ENCODE peak calls at places on chromosomes 12 and 14, in four cellular contexts. C, K, R and B are unnamed samples.
A peak's percentile ranks its signal among the peaks of the same experiment; 100 is the strongest.

GRCh38 chr12:100529951-100530350 is 43.5 kb upstream of the GAS2L3 start:
- DNase-seq in C (no peak), K (no peak), R (no peak), B (peak; percentile 59)

GRCh38 chr12:99108924-99109323 is 463.8 kb downstream of the APAF1 start:
- DNase-seq in C (no peak), K (peak; percentile 38), R (no peak), B (no peak)

GRCh38 chr14:76917759-76918175 is 91.6 kb downstream of the LRRC74A start:
- DNase-seq in C (no peak), K (no peak), R (peak; percentile 90), B (no peak)

GRCh38 chr14:46663382-46663781 is 11.8 kb upstream of the RPL10L start:
- DNase-seq in C (no peak), K (no peak), R (no peak), B (no peak)

GRCh38 chr12:65720739-65721138 is 103.5 kb upstream of the HMGA2 start:
- DNase-seq in C (no peak), K (no peak), R (no peak), B (peak; percentile 87)

GRCh38 chr12:2054091-2055018 is 1.6 kb downstream of the CACNA1C start:
- DNase-seq in C (no peak), K (peak; percentile 41), R (no peak), B (no peak)

GRCh38 chr14:23938823-23939222 is 14.7 kb upstream of the DHRS4 start:
- DNase-seq in C (no peak), K (no peak), R (no peak), B (no peak)

GRCh38 chr12:128111951-128112350 is 155.0 kb upstream of the TMEM132C start:
- DNase-seq in C (no peak), K (no peak), R (no peak), B (no peak)

GRCh38 chr12:66647034-66647691 is 31.7 kb downstream of the GRIP1 start:
- DNase-seq in C (peak; percentile 92), K (no peak), R (no peak), B (peak; percentile 97)

GRCh38 chr14:68841030-68841809 is 48.4 kb upstream of the ZFP36L1 start:
- DNase-seq in C (no peak), K (no peak), R (no peak), B (no peak)

GRCh38 chr12:52156757-52157565 is 34.9 kb downstream of the KRT80 start:
- DNase-seq in C (peak; percentile 39), K (peak; percentile 92), R (peak; percentile 63), B (peak; percentile 81)